ENCODE peak calls at places on chromosomes 2 and 18, in seven cellular contexts. D is NCI-H2081; K is NCI-H748 treated with DMSO at 0.1 percent for 48 hours; U is astrocyte of the spinal cord; I is neuronal stem cell; S is activated CD8-positive, alpha-beta memory T cell treated with anti-CD3 and anti-CD28 coated beads, Interleukin-2, amount 10 ng/mL, durations not matched to agents 7 days and 5 days; Q is AG08396. O is an unnamed sample.

GRCh38 chr2:242034138-242034537 is 164.6 kb downstream of the RTP5 start:
- DNase-seq in D (no peak), K (no peak), U (no peak), I (no peak), S (no peak), Q (no peak), O (peak)

GRCh38 chr18:23627325-23627724 is 35.4 kb downstream of the ANKRD29 start:
- DNase-seq in D (no peak), K (no peak), U (peak), I (no peak), S (no peak), Q (peak), O (no peak)

GRCh38 chr18:61894751-61895524 is 2.1 kb upstream of the RNF152 start:
- DNase-seq in D (no peak), K (no peak), U (no peak), I (no peak), S (no peak), Q (peak), O (no peak)

GRCh38 chr2:174180165-174180724 is 68.1 kb downstream of the OLA1 start:
- DNase-seq in D (no peak), K (peak), U (no peak), I (no peak), S (no peak), Q (no peak), O (no peak)

GRCh38 chr2:240954436-240955305 is 43.7 kb upstream of the SNED1 start:
- DNase-seq in D (no peak), K (no peak), U (no peak), I (no peak), S (no peak), Q (no peak), O (peak)

GRCh38 chr2:145961846-145962245 is 1441.9 kb upstream of the ZEB2 start:
- DNase-seq in D (no peak), K (no peak), U (peak), I (no peak), S (no peak), Q (peak), O (no peak)

GRCh38 chr2:234620018-234620417 is 123.1 kb upstream of the ARL4C start:
- DNase-seq in D (no peak), K (no peak), U (no peak), I (no peak), S (peak), Q (no peak), O (no peak)

GRCh38 chr2:25552343-25552742 is 121.0 kb downstream of the DTNB start:
- DNase-seq in D (no peak), K (no peak), U (no peak), I (no peak), S (no peak), Q (no peak), O (no peak)

GRCh38 chr2:221649045-221649444 is 76.9 kb upstream of the EPHA4 start:
- DNase-seq in D (peak), K (peak), U (peak), I (no peak), S (no peak), Q (no peak), O (no peak)

GRCh38 chr2:215970425-215970824 is 42.9 kb downstream of the MREG start:
- DNase-seq in D (no peak), K (no peak), U (peak), I (no peak), S (no peak), Q (peak), O (no peak)